ENCODE peak calls at places on chromosome 15, in four cellular contexts. S, A, Y and W are unnamed samples.

GRCh38 chr15:81752149-81752942 is 293.5 kb downstream of the MEX3B start:
- DNase-seq in S (peak), A (no peak), Y (peak), W (peak)

GRCh38 chr15:84949845-84950569 is 31.6 kb upstream of the PDE8A start:
- DNase-seq in S (no peak), A (no peak), Y (no peak), W (no peak)

GRCh38 chr15:76340802-76341365 is 4.3 kb downstream of the ISL2 start:
- DNase-seq in S (no peak), A (no peak), Y (peak), W (no peak)

GRCh38 chr15:89675606-89676005 is 3.6 kb downstream of the PLIN1 start:
- DNase-seq in S (no peak), A (no peak), Y (no peak), W (no peak)

GRCh38 chr15:83372434-83372873 is 74.7 kb upstream of the SH3GL3 start:
- DNase-seq in S (no peak), A (no peak), Y (peak), W (no peak)

GRCh38 chr15:43440721-43441281 is 52.2 kb downstream of the TP53BP1 start:
- DNase-seq in S (peak), A (peak), Y (peak), W (no peak)

GRCh38 chr15:42511010-42511396 is 15.6 kb downstream of the SNAP23 start:
- DNase-seq in S (no peak), A (peak), Y (peak), W (no peak)

GRCh38 chr15:37133619-37134018 is 33.3 kb upstream of the MEIS2 start:
- DNase-seq in S (no peak), A (peak), Y (peak), W (no peak)

GRCh38 chr15:97684249-97684648 is 276.3 kb upstream of the ARRDC4 start:
- DNase-seq in S (no peak), A (no peak), Y (no peak), W (no peak)

GRCh38 chr15:82662641-82663040 is 15.5 kb upstream of the CPEB1 start:
- DNase-seq in S (no peak), A (no peak), Y (no peak), W (no peak)

GRCh38 chr15:77507911-77508310 is 87.2 kb downstream of the HMG20A start:
- DNase-seq in S (peak), A (peak), Y (peak), W (no peak)

GRCh38 chr15:69730281-69731235 is 277.9 kb downstream of the RPLP1 start:
- DNase-seq in S (no peak), A (no peak), Y (no peak), W (no peak)

GRCh38 chr15:95016511-95017219 is 785.3 kb downstream of the MCTP2 start:
- DNase-seq in S (no peak), A (no peak), Y (peak), W (no peak)

GRCh38 chr15:91694829-91695205 is 158.7 kb upstream of the SLCO3A1 start:
- DNase-seq in S (peak), A (peak), Y (peak), W (no peak)

GRCh38 chr15:58410353-58410752 is 21.4 kb upstream of the LIPC start:
- DNase-seq in S (peak), A (no peak), Y (peak), W (no peak)

GRCh38 chr15:95129589-95129988 is 898.2 kb downstream of the MCTP2 start:
- DNase-seq in S (peak), A (peak), Y (peak), W (no peak)

GRCh38 chr15:36766449-36766848 is 187.0 kb downstream of the CDIN1 start:
- DNase-seq in S (no peak), A (no peak), Y (no peak), W (no peak)

GRCh38 chr15:84752700-84753099 is 4.3 kb downstream of the ZNF592 start:
- DNase-seq in S (no peak), A (peak), Y (peak), W (no peak)

GRCh38 chr15:68204776-68205557 is at the start of gene CALML4:
- DNase-seq in S (peak), A (peak), Y (peak), W (no peak)

GRCh38 chr15:73927476-73928240 is 1.4 kb downstream of the LOXL1 start:
- DNase-seq in S (no peak), A (peak), Y (peak), W (peak)

GRCh38 chr15:88769161-88769971 is 33.9 kb upstream of the ACAN start:
- DNase-seq in S (no peak), A (no peak), Y (peak), W (peak)

GRCh38 chr15:57797145-57797544 is 90.6 kb downstream of the POLR2M start:
- DNase-seq in S (peak), A (no peak), Y (no peak), W (no peak)

GRCh38 chr15:64634576-64635485 is 140.6 kb downstream of the RBPMS2 start:
- DNase-seq in S (peak), A (peak), Y (no peak), W (peak)

GRCh38 chr15:59420986-59421618 is 16.9 kb upstream of the FAM81A start:
- DNase-seq in S (no peak), A (peak), Y (peak), W (peak)
- TF ChIP-seq CTCF in S (no peak), A (no peak), Y (no peak), W (no peak)

DNA sequence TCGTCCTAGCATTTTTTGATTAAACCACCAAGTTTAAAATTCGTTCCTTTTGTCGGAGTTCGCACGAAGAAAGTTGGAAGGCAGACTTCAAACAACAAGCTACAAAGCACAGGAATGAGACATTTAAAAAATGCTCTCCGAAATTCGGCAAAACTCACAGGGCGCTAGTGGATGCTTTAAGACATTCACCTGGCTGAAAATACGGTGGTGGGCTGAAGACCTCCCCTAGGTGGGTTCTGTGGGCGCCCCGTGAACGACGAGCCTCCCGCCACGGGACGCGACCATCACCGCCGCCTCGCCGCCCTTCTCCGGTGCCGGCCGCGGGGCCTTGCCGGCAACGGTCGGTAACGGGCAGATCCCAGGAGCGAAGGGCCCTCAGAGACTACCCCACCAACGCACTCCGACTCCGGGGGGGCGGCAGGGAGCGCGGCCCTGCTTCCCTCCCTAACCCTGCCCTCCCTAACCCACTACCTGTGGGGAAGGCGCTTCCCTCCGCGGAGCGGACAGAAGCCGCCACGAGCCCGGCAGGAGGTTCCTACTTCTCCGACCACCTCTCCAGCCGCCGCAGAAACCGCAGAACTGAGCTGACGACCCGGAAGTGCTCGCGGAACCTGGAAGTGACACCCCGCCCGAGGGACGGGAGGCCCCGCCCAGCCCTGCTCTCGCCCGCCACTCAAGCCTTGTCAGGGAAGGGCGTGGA is at the start of gene GTF2A2:
- DNase-seq in S (peak), A (peak), Y (peak), W (peak)
- TF ChIP-seq CTCF in S (no peak), A (no peak), Y (no peak), W (peak)

GRCh38 chr15:66498501-66499386 is 1.2 kb upstream of the SNAPC5 start:
- DNase-seq in S (no peak), A (peak), Y (peak), W (no peak)
- TF ChIP-seq CTCF in S (peak), A (peak), Y (peak), W (peak)

DNA sequence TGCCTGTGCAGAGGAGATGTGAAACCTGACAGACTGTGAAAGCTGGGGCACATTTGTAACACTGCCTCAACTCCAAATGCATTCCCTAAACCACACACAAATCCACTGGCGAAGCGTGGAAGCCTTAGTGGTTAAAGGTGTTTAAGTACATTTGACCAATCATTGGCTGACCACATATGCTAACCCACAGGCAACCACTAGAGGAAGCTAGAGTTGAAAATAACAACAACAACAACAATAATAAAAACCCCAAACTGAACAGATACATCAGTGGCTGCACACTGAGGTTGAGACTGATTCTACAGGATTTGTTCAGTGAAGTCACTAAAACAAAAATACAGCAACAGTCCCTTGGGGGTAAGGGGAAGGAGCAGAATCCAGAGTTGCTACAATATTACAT is 129.7 kb downstream of the TJP1 start:
- DNase-seq in S (no peak), A (no peak), Y (no peak), W (no peak)
- TF ChIP-seq CTCF in S (no peak), A (peak), Y (peak), W (no peak)

GRCh38 chr15:100910119-100910518 is 9.0 kb upstream of the LRRK1 start:
- DNase-seq in S (no peak), A (no peak), Y (no peak), W (no peak)
- TF ChIP-seq CTCF in S (no peak), A (peak), Y (peak), W (peak)

GRCh38 chr15:66046751-66047150 is 177.5 kb downstream of the RAB11A start:
- DNase-seq in S (no peak), A (no peak), Y (no peak), W (no peak)
- TF ChIP-seq CTCF in S (no peak), A (no peak), Y (no peak), W (no peak)

GRCh38 chr15:30033211-30033610 is 49.5 kb upstream of the GOLGA8J start:
- DNase-seq in S (no peak), A (no peak), Y (no peak), W (no peak)

GRCh38 chr15:30036304-30036703 is 46.5 kb upstream of the GOLGA8J start:
- DNase-seq in S (no peak), A (no peak), Y (peak), W (no peak)

GRCh38 chr15:30033763-30034162 is 49.0 kb upstream of the GOLGA8J start:
- DNase-seq in S (no peak), A (no peak), Y (no peak), W (no peak)

GRCh38 chr15:30030350-30030749 is 52.4 kb upstream of the GOLGA8J start:
- DNase-seq in S (no peak), A (no peak), Y (no peak), W (no peak)
- TF ChIP-seq CTCF in S (no peak), A (no peak), Y (no peak), W (no peak)

GRCh38 chr15:22224241-22224671 is 143.9 kb downstream of the OR4M2 start:
- DNase-seq in S (no peak), A (no peak), Y (no peak), W (no peak)
- TF ChIP-seq CTCF in S (no peak), A (no peak), Y (no peak), W (no peak)

GRCh38 chr15:78640840-78641733 is at the start of gene CHRNB4:
- DNase-seq in S (no peak), A (no peak), Y (peak), W (peak)
- TF ChIP-seq CTCF in S (no peak), A (no peak), Y (no peak), W (no peak)

DNA sequence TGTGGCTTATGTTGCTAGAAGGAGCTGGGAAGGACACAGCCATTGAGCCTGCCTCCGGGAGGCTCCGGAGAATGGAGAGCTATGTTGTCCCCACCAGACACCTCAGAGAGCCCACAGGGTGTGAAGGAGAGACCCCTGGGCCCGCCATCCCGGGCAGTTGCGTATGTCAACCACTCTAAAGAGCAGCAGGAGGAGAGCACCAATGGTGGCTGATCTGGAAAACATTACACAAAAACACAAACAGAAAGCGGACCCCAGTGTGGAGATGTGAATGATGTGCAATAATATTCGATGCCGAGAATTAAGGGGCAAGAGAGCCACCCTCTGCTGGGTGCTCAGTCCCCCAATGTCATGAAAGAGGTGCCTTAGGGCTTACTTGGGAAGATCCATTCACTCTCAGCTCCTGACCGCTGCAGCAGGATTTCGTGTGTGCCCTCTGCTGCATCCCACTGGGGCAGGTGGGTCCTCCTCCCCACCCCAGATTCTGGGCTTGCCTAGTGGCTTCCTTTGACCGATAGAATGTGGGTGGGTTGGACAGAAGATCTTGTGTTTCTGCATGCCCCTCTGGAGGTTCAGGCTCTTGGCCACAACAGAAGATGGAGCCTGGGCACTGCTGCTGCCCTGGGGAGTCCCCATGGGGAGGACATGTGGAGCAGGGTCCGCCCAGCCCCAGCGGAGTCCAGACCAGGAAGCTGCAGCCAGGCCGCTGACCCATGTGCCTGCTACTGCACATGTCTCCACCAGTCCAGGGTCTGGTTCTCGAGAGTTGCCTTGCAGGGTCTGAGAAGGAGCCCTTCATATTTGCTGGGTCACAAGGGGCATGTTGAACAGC is 245.3 kb downstream of the OCA2 start:
- DNase-seq in S (no peak), A (no peak), Y (peak), W (no peak)
- TF ChIP-seq CTCF in S (no peak), A (no peak), Y (no peak), W (no peak)